ENCODE peak calls at places on chromosomes 12 and 14, in four cellular contexts. V is A549, Q is uterus, Z is heart left ventricle. W is an unnamed sample.

GRCh38 chr12:106715582-106715981 is 58.9 kb upstream of the RIC8B start:
- DNase-seq in Z (no peak), Q (no peak), V (no peak), W (no peak)

GRCh38 chr12:49959570-49960473 is 1.9 kb upstream of the AQP5 start:
- DNase-seq in Q (no peak), Z (no peak), V (peak), W (no peak)

GRCh38 chr12:49188205-49188915 is 520 bp downstream of the TUBA1A start:
- DNase-seq in V (peak), Z (peak), Q (peak), W (peak)

GRCh38 chr12:74171478-74171909 is 366.1 kb upstream of the ATXN7L3B start:
- DNase-seq in Z (no peak), V (no peak), Q (no peak), W (no peak)

GRCh38 chr12:14262771-14263511 is 102.5 kb upstream of the ATF7IP start:
- DNase-seq in Z (no peak), V (no peak), Q (no peak), W (no peak)

GRCh38 chr14:97319691-97320090 is 522.5 kb downstream of the VRK1 start:
- DNase-seq in Z (no peak), Q (no peak), V (no peak), W (no peak)

GRCh38 chr12:6902448-6902847 is 2.2 kb upstream of the LRRC23 start:
- DNase-seq in Q (no peak), Z (no peak), V (no peak), W (no peak)

GRCh38 chr12:88391556-88391955 is 188.7 kb downstream of the KITLG start:
- DNase-seq in V (peak), Z (no peak), Q (no peak), W (no peak)

GRCh38 chr12:106723416-106723815 is 51.1 kb upstream of the RIC8B start:
- DNase-seq in V (no peak), Q (no peak), Z (no peak), W (no peak)

GRCh38 chr12:108856428-108857157 is 790 bp downstream of the SSH1 start:
- DNase-seq in V (no peak), Z (peak), Q (peak), W (no peak)

GRCh38 chr14:51663783-51664326 is 12.1 kb downstream of the FRMD6 start:
- DNase-seq in Q (no peak), V (no peak), Z (no peak), W (no peak)

DNA sequence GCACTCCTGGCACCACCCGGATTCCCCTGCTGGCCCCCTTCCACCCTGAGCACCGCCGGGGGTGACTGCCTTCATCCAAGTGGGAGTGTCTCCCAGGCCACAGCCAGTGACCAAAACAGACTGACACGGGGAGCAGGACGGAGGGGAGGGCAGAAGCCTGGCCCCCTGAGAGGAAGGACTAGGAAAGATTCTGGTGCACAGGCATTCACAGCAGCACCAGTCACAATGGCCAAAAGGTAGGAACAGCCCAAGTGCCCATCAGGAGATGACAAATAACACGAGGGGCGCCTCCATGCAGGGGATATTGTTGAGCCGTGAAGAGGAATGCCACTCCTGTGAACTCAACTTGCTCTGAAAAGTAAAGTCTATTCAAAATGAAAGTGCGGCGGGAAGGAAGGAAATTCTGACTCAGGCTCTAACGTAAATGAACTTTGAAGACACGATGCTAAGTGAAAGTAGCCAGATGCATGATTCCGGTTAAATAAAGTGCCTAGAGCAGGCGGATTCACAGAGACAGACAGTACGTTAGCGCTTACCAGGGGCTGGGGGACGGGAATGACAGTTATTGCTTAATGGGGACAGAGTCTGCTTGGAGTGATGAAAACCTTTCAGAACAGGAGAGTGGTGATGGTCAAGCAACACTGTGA is 146.1 kb upstream of the NCOR2 start:
- DNase-seq in Z (peak), Q (peak), V (no peak), W (peak)
- TF ChIP-seq POLR2A in Z (no peak), Q (no peak), V (no peak), W (no peak)

GRCh38 chr12:64403708-64404469 is at the start of gene XPOT:
- DNase-seq in Z (peak), V (peak), Q (peak), W (peak)
- TF ChIP-seq POLR2A in Z (no peak), V (peak), Q (no peak), W (peak)

DNA sequence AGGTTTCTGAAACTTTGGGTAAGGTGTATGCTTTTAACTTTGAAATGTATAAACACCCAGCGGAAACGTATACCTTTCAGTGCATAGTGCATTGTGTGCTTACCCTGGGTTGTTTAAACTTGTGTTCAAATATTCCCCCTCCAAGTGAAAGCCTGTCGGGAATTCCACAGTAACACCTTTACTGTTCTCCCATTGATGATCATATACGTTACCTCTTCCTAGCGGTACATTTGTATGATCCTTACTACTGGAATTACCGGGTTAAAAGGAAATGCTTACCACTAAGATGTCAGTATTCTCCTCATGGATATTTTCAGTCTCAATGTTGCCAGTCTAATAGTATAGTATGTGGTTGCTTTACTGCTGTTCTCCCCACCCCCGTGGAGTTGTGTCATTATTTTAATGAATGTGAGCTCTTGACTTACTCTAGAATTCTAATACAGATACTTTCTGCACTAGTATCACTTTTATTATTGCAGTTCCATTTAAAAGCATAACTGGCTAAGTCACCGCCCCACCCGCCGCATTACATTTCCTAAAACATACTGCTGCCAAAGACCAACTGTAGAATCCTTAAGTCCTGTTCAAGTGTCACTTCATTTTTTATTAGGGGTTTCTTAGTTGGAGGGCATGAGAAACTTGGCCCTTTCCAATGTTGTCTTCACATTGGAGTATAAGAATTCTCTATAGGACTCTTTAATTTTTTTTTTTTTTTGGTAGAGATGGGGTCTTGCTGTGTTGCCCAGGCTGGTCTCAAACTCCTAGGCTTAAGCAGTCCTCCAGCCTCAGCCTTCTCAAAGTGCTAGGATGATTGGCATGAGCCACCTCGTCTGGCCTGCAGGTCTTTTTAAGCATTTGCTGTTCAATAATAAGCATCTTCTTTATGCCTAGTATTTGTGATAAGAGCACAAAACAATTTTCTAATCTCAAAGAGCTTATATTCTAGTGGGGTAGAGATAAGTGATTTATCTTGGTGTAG is 24.9 kb downstream of the NUDT4 start:
- DNase-seq in Q (no peak), V (no peak), Z (no peak), W (no peak)
- TF ChIP-seq POLR2A in Q (no peak), V (no peak), Z (no peak), W (no peak)

GRCh38 chr12:121799175-121799841 is 4.5 kb upstream of the SETD1B start:
- DNase-seq in Z (peak), V (peak), Q (peak), W (no peak)
- TF ChIP-seq POLR2A in Z (no peak), V (no peak), Q (no peak), W (no peak)